ENCODE peak calls at places on chromosomes 6 and 20, in four cellular contexts. O is lower lobe of right lung, Y is AG04450, M is heart left ventricle. L is an unnamed sample.
A peak's percentile ranks its signal among the peaks of the same experiment; 100 is the strongest.

GRCh38 chr6:39225543-39225942 is 3.7 kb downstream of the KCNK5 start:
- DNase-seq in M (no peak), Y (no peak), O (no peak), L (no peak)

GRCh38 chr20:48777005-48777404 is 50.8 kb downstream of the PREX1 start:
- DNase-seq in O (no peak), M (no peak), Y (no peak), L (no peak)

GRCh38 chr6:15303162-15303919 is 57.5 kb downstream of the JARID2 start:
- DNase-seq in M (no peak), Y (no peak), O (no peak), L (no peak)

GRCh38 chr6:31004285-31004684 is 6.0 kb upstream of the MUC22 start:
- DNase-seq in Y (no peak), M (no peak), O (no peak), L (no peak)

GRCh38 chr20:10578607-10579006 is 95.2 kb downstream of the JAG1 start:
- DNase-seq in Y (no peak), M (no peak), O (no peak), L (no peak)

GRCh38 chr6:38975621-38976049 is 72.9 kb upstream of the GLP1R start:
- DNase-seq in Y (no peak), O (no peak), M (no peak), L (no peak)

GRCh38 chr6:31768717-31769257 is 6.3 kb downstream of the SAPCD1 start:
- DNase-seq in M (no peak), Y (no peak), O (no peak), L (no peak)

GRCh38 chr6:48835421-48835958 is 627.6 kb downstream of the MMUT start:
- DNase-seq in O (no peak), M (no peak), Y (no peak), L (peak; percentile 19)

GRCh38 chr6:112235956-112236355 is 18.4 kb downstream of the LAMA4 start:
- DNase-seq in Y (no peak), O (no peak), M (peak; percentile 45), L (no peak)

DNA sequence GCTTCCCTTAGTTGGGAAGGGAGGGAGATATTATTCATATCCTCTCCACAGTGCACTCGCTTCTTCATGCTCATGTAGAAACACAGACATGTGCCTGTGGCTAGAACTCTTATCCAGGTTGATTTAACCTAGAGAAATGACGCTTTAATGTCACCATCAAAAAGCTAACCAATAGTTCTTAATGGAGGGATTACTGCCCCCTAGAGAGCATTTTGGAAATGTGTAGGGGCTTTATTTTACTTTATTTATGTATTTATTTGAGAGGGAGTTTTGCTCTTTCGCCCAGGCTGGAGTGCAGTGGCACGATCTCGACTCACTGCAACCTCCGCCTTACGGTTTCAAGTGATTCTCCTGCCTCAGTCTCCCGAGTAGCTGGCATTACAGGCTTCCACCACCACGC is 229.6 kb downstream of the SOD2 start:
- DNase-seq in O (no peak), Y (no peak), M (no peak), L (no peak)
- H3K4me3 ChIP-seq in O (no peak overlapping the region), Y (no peak overlapping the region), M (no peak overlapping the region), L (no peak overlapping the region)

GRCh38 chr6:3204921-3205320 is 22.5 kb downstream of the TUBB2B start:
- DNase-seq in O (no peak), M (no peak), Y (no peak), L (no peak)

GRCh38 chr6:3208096-3208774 is 19.2 kb downstream of the TUBB2B start:
- DNase-seq in Y (peak; percentile 58), M (no peak), O (no peak), L (no peak)

GRCh38 chr6:3206339-3207015 is 21.0 kb downstream of the TUBB2B start:
- DNase-seq in O (no peak), Y (no peak), M (no peak), L (no peak)

GRCh38 chr6:3202999-3203696 is 24.3 kb downstream of the TUBB2B start:
- DNase-seq in O (no peak), M (no peak), Y (no peak), L (no peak)

DNA sequence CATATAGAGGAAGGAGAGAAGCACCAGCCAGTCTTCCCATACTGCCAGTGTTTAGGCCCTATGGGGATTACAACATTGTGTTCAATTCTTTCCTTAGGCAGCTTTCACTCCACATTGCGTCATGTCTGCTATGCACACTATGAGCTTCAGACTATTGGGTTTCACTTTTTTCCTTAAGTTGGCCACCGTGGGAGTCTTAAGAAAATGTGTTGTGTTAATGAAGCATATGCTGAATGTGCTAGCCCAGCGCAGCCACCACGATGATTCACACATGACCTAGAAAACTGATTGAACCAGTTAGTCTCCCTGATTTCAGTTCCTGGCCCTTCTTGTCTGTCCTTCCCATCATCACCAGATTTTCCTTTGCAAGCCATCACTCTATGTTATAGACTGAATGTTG is 21.5 kb downstream of the TUBB2B start:
- DNase-seq in Y (peak; percentile 47), O (no peak), M (no peak), L (no peak)
- H3K27ac ChIP-seq in Y (peak overlapping the region; percentile 31), O (no peak overlapping the region), M (no peak overlapping the region), L (no peak overlapping the region)

GRCh38 chr6:40997256-40997957 is 41.6 kb downstream of the UNC5CL start:
- DNase-seq in M (no peak), O (no peak), Y (peak; percentile 24), L (peak; percentile 54)
- H3K4me3 ChIP-seq in M (no peak overlapping the region), O (no peak overlapping the region), Y (no peak overlapping the region), L (no peak overlapping the region)

DNA sequence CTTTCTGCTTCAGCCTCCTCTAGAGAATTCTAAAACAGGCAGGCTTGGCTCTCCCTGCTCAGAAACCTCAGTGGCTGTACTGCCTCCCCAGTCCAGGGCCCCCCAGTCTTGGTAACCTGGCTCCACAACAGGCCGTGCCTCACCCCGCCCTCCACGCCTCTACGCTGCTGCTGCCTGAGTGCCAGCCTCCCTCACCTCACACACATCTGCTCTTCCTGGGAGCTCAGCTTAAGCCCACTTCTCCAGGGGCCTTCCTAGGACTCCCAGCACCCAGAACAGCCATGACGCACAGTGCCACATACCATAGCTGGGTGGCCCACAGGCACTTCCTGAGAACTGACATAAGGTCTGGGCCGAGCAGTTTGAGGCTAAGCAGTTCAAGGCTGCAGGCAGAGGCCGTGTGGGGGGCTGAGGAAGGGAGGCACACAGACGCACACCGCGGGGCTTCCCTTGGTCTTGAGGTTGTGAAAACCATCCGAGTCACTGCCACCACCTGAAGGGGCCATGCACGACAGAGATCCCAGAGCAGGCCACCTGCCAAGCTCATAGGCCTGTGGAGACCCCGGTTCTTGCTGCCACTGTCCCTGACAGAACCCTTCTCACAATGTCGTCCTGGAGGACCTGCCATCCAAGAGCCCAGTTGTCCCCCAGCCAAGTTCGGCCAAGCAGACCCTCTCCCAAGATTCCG is 42.6 kb downstream of the DSTN start:
- DNase-seq in Y (no peak), O (peak; percentile 65), M (peak; percentile 42), L (peak; percentile 85)
- H3K27ac ChIP-seq in Y (peak overlapping the region; percentile 57), O (peak overlapping the region; percentile 71), M (peak overlapping the region; percentile 54), L (peak overlapping the region; percentile 68)

GRCh38 chr6:164817662-164818061 is 491.7 kb downstream of the C6orf118 start:
- DNase-seq in Y (no peak), M (no peak), O (no peak), L (no peak)
- H3K4me3 ChIP-seq in Y (no peak overlapping the region), M (no peak overlapping the region), O (no peak overlapping the region), L (no peak overlapping the region)

L was measured in SJSA1.